ENCODE peak calls at places on chromosomes 6 and 20, in eight cellular contexts. One of them, this sample, is unnamed.

GRCh38 chr6:107386340-107386739 is 73.0 kb downstream of the PDSS2 start:
- DNase-seq in activated T-cell treated with anti-CD3 and anti-CD28 coated beads for 24 hours: no peak
- DNase-seq in COR-L47: no peak
- DNase-seq in HTR-8/SVneo: no peak
- DNase-seq in RWPE1: no peak
- DNase-seq in stimulated activated naive B cell treated with anti-CD40 and anti-IgM and Interleukin-4, amounts not matched to agents 10 μg/mL and 1 μg/mL and 100 μg/mL, for 72 hours: no peak
- DNase-seq in transverse colon: no peak
- DNase-seq in endothelial cell: no peak
- DNase-seq in this sample: no peak

GRCh38 chr6:100479180-100480035 is 14.7 kb upstream of the SIM1 start:
- DNase-seq in COR-L47: peak
- DNase-seq in endothelial cell: no peak
- DNase-seq in activated T-cell treated with anti-CD3 and anti-CD28 coated beads for 24 hours: no peak
- DNase-seq in transverse colon: no peak
- DNase-seq in RWPE1: no peak
- DNase-seq in stimulated activated naive B cell treated with anti-CD40 and anti-IgM and Interleukin-4, amounts not matched to agents 10 μg/mL and 1 μg/mL and 100 μg/mL, for 72 hours: no peak
- DNase-seq in HTR-8/SVneo: peak
- DNase-seq in this sample: no peak

GRCh38 chr6:170222498-170223471 is 68.1 kb downstream of the DLL1 start:
- DNase-seq in activated T-cell treated with anti-CD3 and anti-CD28 coated beads for 24 hours: no peak
- DNase-seq in RWPE1: no peak
- DNase-seq in transverse colon: no peak
- DNase-seq in stimulated activated naive B cell treated with anti-CD40 and anti-IgM and Interleukin-4, amounts not matched to agents 10 μg/mL and 1 μg/mL and 100 μg/mL, for 72 hours: no peak
- DNase-seq in endothelial cell: no peak
- DNase-seq in COR-L47: peak
- DNase-seq in HTR-8/SVneo: no peak
- DNase-seq in this sample: peak

GRCh38 chr6:169960531-169960890 is 209.1 kb downstream of the ERMARD start:
- DNase-seq in endothelial cell: no peak
- DNase-seq in RWPE1: no peak
- DNase-seq in COR-L47: no peak
- DNase-seq in HTR-8/SVneo: no peak
- DNase-seq in stimulated activated naive B cell treated with anti-CD40 and anti-IgM and Interleukin-4, amounts not matched to agents 10 μg/mL and 1 μg/mL and 100 μg/mL, for 72 hours: no peak
- DNase-seq in transverse colon: no peak
- DNase-seq in activated T-cell treated with anti-CD3 and anti-CD28 coated beads for 24 hours: no peak
- DNase-seq in this sample: no peak

GRCh38 chr6:124197148-124197547 is 393.5 kb downstream of the NKAIN2 start:
- DNase-seq in COR-L47: no peak
- DNase-seq in RWPE1: no peak
- DNase-seq in transverse colon: no peak
- DNase-seq in HTR-8/SVneo: no peak
- DNase-seq in stimulated activated naive B cell treated with anti-CD40 and anti-IgM and Interleukin-4, amounts not matched to agents 10 μg/mL and 1 μg/mL and 100 μg/mL, for 72 hours: no peak
- DNase-seq in endothelial cell: no peak
- DNase-seq in activated T-cell treated with anti-CD3 and anti-CD28 coated beads for 24 hours: no peak
- DNase-seq in this sample: no peak

GRCh38 chr20:48606841-48607543 is 220.8 kb downstream of the PREX1 start:
- DNase-seq in RWPE1: no peak
- DNase-seq in COR-L47: no peak
- DNase-seq in endothelial cell: no peak
- DNase-seq in HTR-8/SVneo: no peak
- DNase-seq in transverse colon: no peak
- DNase-seq in stimulated activated naive B cell treated with anti-CD40 and anti-IgM and Interleukin-4, amounts not matched to agents 10 μg/mL and 1 μg/mL and 100 μg/mL, for 72 hours: no peak
- DNase-seq in activated T-cell treated with anti-CD3 and anti-CD28 coated beads for 24 hours: no peak
- DNase-seq in this sample: no peak

GRCh38 chr6:112956696-112957525 is 609.8 kb downstream of the RFPL4B start:
- DNase-seq in endothelial cell: no peak
- DNase-seq in activated T-cell treated with anti-CD3 and anti-CD28 coated beads for 24 hours: no peak
- DNase-seq in stimulated activated naive B cell treated with anti-CD40 and anti-IgM and Interleukin-4, amounts not matched to agents 10 μg/mL and 1 μg/mL and 100 μg/mL, for 72 hours: no peak
- DNase-seq in COR-L47: no peak
- DNase-seq in transverse colon: no peak
- DNase-seq in HTR-8/SVneo: no peak
- DNase-seq in RWPE1: no peak
- DNase-seq in this sample: peak

GRCh38 chr20:46545077-46545826 is 5.2 kb downstream of the OCSTAMP start:
- DNase-seq in stimulated activated naive B cell treated with anti-CD40 and anti-IgM and Interleukin-4, amounts not matched to agents 10 μg/mL and 1 μg/mL and 100 μg/mL, for 72 hours: no peak
- DNase-seq in HTR-8/SVneo: no peak
- DNase-seq in activated T-cell treated with anti-CD3 and anti-CD28 coated beads for 24 hours: no peak
- DNase-seq in transverse colon: no peak
- DNase-seq in RWPE1: no peak
- DNase-seq in endothelial cell: no peak
- DNase-seq in COR-L47: no peak
- DNase-seq in this sample: no peak

GRCh38 chr20:63519765-63520593 is 586 bp upstream of the PPDPF start:
- DNase-seq in COR-L47: peak
- DNase-seq in RWPE1: peak
- DNase-seq in transverse colon: peak
- DNase-seq in activated T-cell treated with anti-CD3 and anti-CD28 coated beads for 24 hours: peak
- DNase-seq in stimulated activated naive B cell treated with anti-CD40 and anti-IgM and Interleukin-4, amounts not matched to agents 10 μg/mL and 1 μg/mL and 100 μg/mL, for 72 hours: no peak
- DNase-seq in endothelial cell: peak
- DNase-seq in HTR-8/SVneo: peak
- DNase-seq in this sample: peak

GRCh38 chr6:26296857-26297648 is 67.9 kb upstream of the BTN3A2 start:
- DNase-seq in COR-L47: no peak
- DNase-seq in transverse colon: no peak
- DNase-seq in HTR-8/SVneo: no peak
- DNase-seq in stimulated activated naive B cell treated with anti-CD40 and anti-IgM and Interleukin-4, amounts not matched to agents 10 μg/mL and 1 μg/mL and 100 μg/mL, for 72 hours: no peak
- DNase-seq in RWPE1: no peak
- DNase-seq in endothelial cell: no peak
- DNase-seq in activated T-cell treated with anti-CD3 and anti-CD28 coated beads for 24 hours: no peak
- DNase-seq in this sample: no peak

GRCh38 chr6:14134211-14134910 is 16.8 kb downstream of the CD83 start:
- DNase-seq in RWPE1: no peak
- DNase-seq in endothelial cell: no peak
- DNase-seq in COR-L47: no peak
- DNase-seq in activated T-cell treated with anti-CD3 and anti-CD28 coated beads for 24 hours: no peak
- DNase-seq in stimulated activated naive B cell treated with anti-CD40 and anti-IgM and Interleukin-4, amounts not matched to agents 10 μg/mL and 1 μg/mL and 100 μg/mL, for 72 hours: no peak
- DNase-seq in HTR-8/SVneo: no peak
- DNase-seq in transverse colon: no peak
- DNase-seq in this sample: no peak

GRCh38 chr6:117072781-117073180 is 192.6 kb upstream of the VGLL2 start:
- DNase-seq in transverse colon: no peak
- DNase-seq in endothelial cell: no peak
- DNase-seq in RWPE1: no peak
- DNase-seq in stimulated activated naive B cell treated with anti-CD40 and anti-IgM and Interleukin-4, amounts not matched to agents 10 μg/mL and 1 μg/mL and 100 μg/mL, for 72 hours: no peak
- DNase-seq in activated T-cell treated with anti-CD3 and anti-CD28 coated beads for 24 hours: no peak
- DNase-seq in COR-L47: no peak
- DNase-seq in HTR-8/SVneo: no peak
- DNase-seq in this sample: no peak

GRCh38 chr6:3341467-3341866 is 82.7 kb downstream of the PSMG4 start:
- DNase-seq in transverse colon: no peak
- DNase-seq in HTR-8/SVneo: no peak
- DNase-seq in stimulated activated naive B cell treated with anti-CD40 and anti-IgM and Interleukin-4, amounts not matched to agents 10 μg/mL and 1 μg/mL and 100 μg/mL, for 72 hours: no peak
- DNase-seq in activated T-cell treated with anti-CD3 and anti-CD28 coated beads for 24 hours: no peak
- DNase-seq in COR-L47: no peak
- DNase-seq in RWPE1: no peak
- DNase-seq in endothelial cell: no peak
- DNase-seq in this sample: no peak

GRCh38 chr6:14743465-14744211 is 502.2 kb upstream of the JARID2 start:
- DNase-seq in RWPE1: peak
- DNase-seq in transverse colon: peak
- DNase-seq in stimulated activated naive B cell treated with anti-CD40 and anti-IgM and Interleukin-4, amounts not matched to agents 10 μg/mL and 1 μg/mL and 100 μg/mL, for 72 hours: no peak
- DNase-seq in HTR-8/SVneo: peak
- DNase-seq in endothelial cell: no peak
- DNase-seq in COR-L47: no peak
- DNase-seq in activated T-cell treated with anti-CD3 and anti-CD28 coated beads for 24 hours: peak
- DNase-seq in this sample: peak

GRCh38 chr20:63811491-63811875 is 19.6 kb downstream of the ZBTB46 start:
- DNase-seq in stimulated activated naive B cell treated with anti-CD40 and anti-IgM and Interleukin-4, amounts not matched to agents 10 μg/mL and 1 μg/mL and 100 μg/mL, for 72 hours: no peak
- DNase-seq in HTR-8/SVneo: no peak
- DNase-seq in activated T-cell treated with anti-CD3 and anti-CD28 coated beads for 24 hours: no peak
- DNase-seq in RWPE1: no peak
- DNase-seq in endothelial cell: no peak
- DNase-seq in transverse colon: no peak
- DNase-seq in COR-L47: no peak
- DNase-seq in this sample: no peak

GRCh38 chr20:38123021-38123587 is 42.0 kb downstream of the TGM2 start:
- DNase-seq in transverse colon: no peak
- DNase-seq in COR-L47: no peak
- DNase-seq in activated T-cell treated with anti-CD3 and anti-CD28 coated beads for 24 hours: no peak
- DNase-seq in stimulated activated naive B cell treated with anti-CD40 and anti-IgM and Interleukin-4, amounts not matched to agents 10 μg/mL and 1 μg/mL and 100 μg/mL, for 72 hours: no peak
- DNase-seq in RWPE1: no peak
- DNase-seq in HTR-8/SVneo: no peak
- DNase-seq in endothelial cell: no peak
- DNase-seq in this sample: peak

GRCh38 chr6:18154507-18155272 is at the start of gene TPMT:
- DNase-seq in transverse colon: peak
- DNase-seq in COR-L47: peak
- DNase-seq in stimulated activated naive B cell treated with anti-CD40 and anti-IgM and Interleukin-4, amounts not matched to agents 10 μg/mL and 1 μg/mL and 100 μg/mL, for 72 hours: no peak
- DNase-seq in activated T-cell treated with anti-CD3 and anti-CD28 coated beads for 24 hours: no peak
- DNase-seq in endothelial cell: peak
- DNase-seq in RWPE1: no peak
- DNase-seq in HTR-8/SVneo: no peak
- DNase-seq in this sample: no peak

GRCh38 chr6:106199998-106200397 is 113.9 kb downstream of the PRDM1 start:
- DNase-seq in transverse colon: no peak
- DNase-seq in endothelial cell: no peak
- DNase-seq in HTR-8/SVneo: no peak
- DNase-seq in RWPE1: peak
- DNase-seq in activated T-cell treated with anti-CD3 and anti-CD28 coated beads for 24 hours: no peak
- DNase-seq in stimulated activated naive B cell treated with anti-CD40 and anti-IgM and Interleukin-4, amounts not matched to agents 10 μg/mL and 1 μg/mL and 100 μg/mL, for 72 hours: no peak
- DNase-seq in COR-L47: no peak
- DNase-seq in this sample: no peak

GRCh38 chr6:95095271-95095670 is 482.1 kb upstream of the MANEA start:
- DNase-seq in RWPE1: no peak
- DNase-seq in HTR-8/SVneo: no peak
- DNase-seq in activated T-cell treated with anti-CD3 and anti-CD28 coated beads for 24 hours: no peak
- DNase-seq in endothelial cell: no peak
- DNase-seq in COR-L47: no peak
- DNase-seq in transverse colon: no peak
- DNase-seq in stimulated activated naive B cell treated with anti-CD40 and anti-IgM and Interleukin-4, amounts not matched to agents 10 μg/mL and 1 μg/mL and 100 μg/mL, for 72 hours: no peak
- DNase-seq in this sample: no peak